ENCODE peak calls at places on chromosomes 11 and 22, in nine cellular contexts. I, U, L, A, C, Q, R, X and D are unnamed samples.

GRCh38 chr11:120236169-120237107 is 3.5 kb upstream of the POU2F3 start:
- DNase-seq in Q (no peak), L (no peak), R (no peak), C (peak; percentile 55), U (no peak), I (peak; percentile 45), A (no peak), X (no peak), D (no peak)

GRCh38 chr11:84498016-84498415 is 1129.1 kb downstream of the DLG2 start:
- DNase-seq in L (no peak), X (no peak), R (no peak), U (peak; percentile 60), C (no peak), A (no peak), Q (no peak), I (no peak), D (no peak)

GRCh38 chr11:29282088-29282487 is 734.7 kb downstream of the KCNA4 start:
- DNase-seq in R (peak; percentile 61), U (no peak), L (no peak), Q (no peak), I (peak; percentile 96), X (no peak), C (peak; percentile 83), A (no peak), D (no peak)

GRCh38 chr11:65414776-65415498 is 7.7 kb upstream of the NEAT1 start:
- DNase-seq in A (no peak), L (no peak), I (peak; percentile 30), R (peak; percentile 20), C (no peak), Q (no peak), U (peak; percentile 71), X (peak; percentile 36), D (no peak)

GRCh38 chr22:31895317-31896133 is 48.8 kb upstream of the YWHAH start:
- DNase-seq in A (no peak), U (no peak), Q (no peak), X (no peak), L (no peak), R (no peak), C (no peak), I (no peak), D (no peak)

GRCh38 chr11:126282742-126283591 is at the start of gene TIRAP:
- DNase-seq in A (peak; percentile 64), L (peak; percentile 52), X (peak; percentile 82), R (no peak), Q (peak; percentile 70), C (peak; percentile 46), U (peak; percentile 89), I (peak; percentile 46), D (no peak)

GRCh38 chr11:2562181-2562581 is 117.4 kb downstream of the KCNQ1 start:
- DNase-seq in L (no peak), C (no peak), U (peak; percentile 69), A (peak; percentile 63), Q (peak; percentile 38), X (peak; percentile 44), I (no peak), R (no peak), D (no peak)

GRCh38 chr11:88384004-88384677 is 46.6 kb upstream of the CTSC start:
- DNase-seq in Q (no peak), A (no peak), I (peak; percentile 73), R (no peak), X (no peak), L (no peak), U (no peak), C (peak; percentile 55), D (no peak)

GRCh38 chr11:110349109-110349996 is 52.9 kb upstream of the RDX start:
- DNase-seq in X (no peak), C (no peak), R (no peak), U (no peak), I (no peak), L (no peak), A (peak; percentile 29), Q (no peak), D (no peak)

GRCh38 chr11:19290356-19290755 is 49.6 kb upstream of the E2F8 start:
- DNase-seq in L (no peak), X (no peak), C (no peak), I (peak; percentile 25), Q (no peak), U (no peak), R (no peak), A (no peak), D (no peak)

GRCh38 chr11:118790357-118791014 is 478 bp downstream of the DDX6 start:
- DNase-seq in X (peak; percentile 65), L (peak; percentile 43), I (peak; percentile 43), C (peak; percentile 41), R (peak; percentile 68), U (peak; percentile 91), Q (no peak), A (peak; percentile 81), D (no peak)

GRCh38 chr11:2215561-2216399 is 44.2 kb upstream of the TH start:
- DNase-seq in I (no peak), A (no peak), X (peak; percentile 35), U (peak; percentile 73), L (no peak), C (no peak), R (peak; percentile 62), Q (no peak), D (no peak)

DNA sequence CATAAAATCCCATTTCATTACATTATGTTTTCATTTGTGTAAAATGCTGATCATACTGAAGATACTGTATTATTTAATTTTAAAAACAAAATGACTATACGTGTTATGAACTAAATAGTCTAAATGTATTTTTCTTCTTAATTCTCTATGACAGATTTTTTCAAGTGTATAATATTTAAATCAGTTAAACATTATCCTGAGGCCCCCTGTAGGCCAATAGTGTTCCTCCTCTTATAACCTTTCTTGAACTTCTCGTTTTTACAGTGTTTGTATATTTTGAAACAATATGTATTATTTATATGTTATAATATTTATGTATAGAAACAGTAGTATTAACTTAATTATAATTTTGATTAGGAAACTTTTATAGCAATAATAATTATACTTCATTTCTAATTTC is 151.1 kb upstream of the CHORDC1 start:
- DNase-seq in C (no peak), U (no peak), X (no peak), A (no peak), L (no peak), Q (no peak), I (no peak), R (no peak), D (no peak)
- TF ChIP-seq CTCF in C (no peak), U (no peak), X (no peak), A (no peak), L (no peak), Q (no peak), I (no peak), R (no peak), D (no peak)

GRCh38 chr11:56994532-56994931 is 5.8 kb downstream of the OR5AK2 start:
- DNase-seq in R (no peak), L (no peak), I (no peak), U (no peak), X (no peak), A (no peak), Q (no peak), C (no peak), D (no peak)
- TF ChIP-seq CTCF in R (no peak), L (no peak), I (no peak), U (no peak), X (no peak), A (no peak), Q (no peak), C (no peak), D (no peak)

DNA sequence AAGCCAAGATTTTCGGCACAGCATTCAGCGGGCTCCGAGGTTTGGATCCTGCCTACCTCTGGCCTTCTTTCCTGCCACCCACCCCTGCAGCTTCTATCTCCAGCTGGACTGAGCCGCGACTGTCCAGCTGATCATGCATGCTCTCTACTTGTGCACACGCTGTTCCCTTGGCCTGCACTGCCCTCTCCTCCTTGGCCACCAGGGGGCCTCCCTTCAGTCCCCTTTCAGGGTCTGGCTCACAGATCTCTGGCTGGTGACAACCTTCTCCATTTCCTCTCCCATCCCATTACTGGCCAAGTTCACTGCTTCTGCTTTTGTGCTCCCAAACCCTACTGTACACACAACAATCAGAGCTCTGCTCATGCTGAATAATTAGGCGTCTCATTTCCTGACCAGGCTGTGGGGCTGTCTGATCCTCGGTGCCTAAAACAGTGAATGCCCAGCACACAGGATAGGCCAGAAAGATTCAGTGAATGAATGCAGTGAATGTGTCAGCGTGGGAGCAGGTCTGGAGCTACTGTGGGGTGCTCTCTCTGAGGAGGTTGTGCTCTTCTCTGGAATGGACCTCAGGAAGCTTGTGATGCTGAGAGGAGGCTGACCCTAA is 224.0 kb upstream of the NARS2 start:
- DNase-seq in L (peak; percentile 79), C (peak; percentile 24), X (peak; percentile 81), U (peak; percentile 88), Q (peak; percentile 70), A (peak; percentile 79), R (no peak), I (peak; percentile 52), D (no peak)
- TF ChIP-seq CTCF in L (peak; percentile 88), C (no peak), X (peak; percentile 80), U (peak; percentile 80), Q (peak; percentile 69), A (peak; percentile 92), R (peak; percentile 43), I (peak; percentile 62), D (peak; percentile 94)

DNA sequence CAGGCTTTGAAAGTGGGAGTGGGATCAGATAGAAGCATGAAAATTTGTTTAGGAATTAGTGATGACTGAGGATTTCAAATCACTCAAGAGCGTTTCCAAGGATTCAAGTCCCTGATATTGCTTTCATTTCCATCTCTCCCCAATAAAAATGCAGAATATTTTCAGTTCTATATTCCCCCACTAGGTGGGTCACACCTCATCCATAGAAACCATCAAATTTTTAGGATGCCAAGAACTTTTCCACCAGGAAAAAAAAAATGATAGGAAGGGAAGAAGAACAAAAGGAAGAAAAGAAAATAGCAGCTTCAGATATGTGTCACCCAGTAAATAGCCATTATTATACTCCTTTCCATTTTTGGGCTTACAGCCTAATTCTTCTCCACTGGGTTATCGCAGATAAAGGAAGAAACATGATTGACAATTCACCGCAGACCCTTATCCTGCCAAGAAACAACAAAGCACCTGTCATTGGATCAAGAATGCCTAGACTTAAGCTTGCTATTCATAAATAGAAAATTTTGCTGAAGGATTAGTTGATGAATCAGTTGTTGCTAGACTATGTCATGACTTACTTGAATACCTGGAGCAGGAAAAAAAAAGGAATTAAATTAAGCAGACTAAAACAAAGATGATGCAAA is 30.3 kb upstream of the OR10D3 start:
- DNase-seq in U (no peak), C (no peak), L (no peak), I (no peak), R (no peak), A (no peak), Q (no peak), X (no peak), D (no peak)
- TF ChIP-seq CTCF in U (no peak), C (no peak), L (peak; percentile 60), I (no peak), R (no peak), A (peak; percentile 15), Q (no peak), X (no peak), D (no peak)

DNA sequence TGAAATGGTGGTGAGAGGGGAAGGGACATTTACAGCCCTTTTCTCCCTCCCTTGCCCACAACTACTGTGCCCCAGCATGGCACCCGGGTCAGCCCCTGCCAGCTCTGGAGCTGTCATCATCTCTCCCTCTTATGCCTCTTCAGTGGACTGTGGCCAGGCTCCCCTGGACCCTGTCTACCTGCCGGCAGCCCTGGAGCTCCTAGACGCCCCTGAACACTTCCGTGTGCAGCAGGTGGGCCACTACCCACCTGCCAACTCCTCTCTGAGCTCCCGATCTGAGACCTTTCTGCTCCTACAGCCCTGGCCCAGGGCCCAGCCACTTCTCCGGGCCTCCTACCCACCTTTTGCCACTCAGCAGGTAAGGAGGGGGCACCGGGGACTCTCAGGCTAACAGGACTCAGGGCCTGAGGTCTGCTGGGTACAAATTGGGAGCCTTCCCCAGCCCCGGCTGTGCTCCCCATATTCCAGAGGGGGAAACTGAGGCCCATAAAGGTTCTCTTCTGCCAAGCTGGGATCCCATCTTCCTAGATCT is 2.9 kb downstream of the TMEM132A start:
- DNase-seq in U (no peak), I (no peak), X (no peak), L (no peak), Q (no peak), A (no peak), R (no peak), C (no peak), D (no peak)
- TF ChIP-seq CTCF in U (no peak), I (no peak), X (no peak), L (no peak), Q (no peak), A (no peak), R (no peak), C (no peak), D (no peak)